ENCODE peak calls at places on chromosomes 12 and 14, in four cellular contexts. B, C, U and Z are unnamed samples.

GRCh38 chr12:125340791-125341190 is 275.6 kb downstream of the AACS start:
- DNase-seq in C (no peak), B (no peak), U (peak; percentile 49), Z (peak; percentile 59)

GRCh38 chr12:92784795-92785562 is 82.2 kb downstream of the PLEKHG7 start:
- DNase-seq in C (no peak), U (peak; percentile 87), B (peak; percentile 67), Z (no peak)

GRCh38 chr12:8559676-8560075 is 19.0 kb upstream of the CLEC4E start:
- DNase-seq in B (no peak), U (no peak), C (no peak), Z (no peak)

GRCh38 chr12:71090971-71091370 is 66.8 kb downstream of the TSPAN8 start:
- DNase-seq in B (no peak), U (no peak), C (no peak), Z (no peak)

GRCh38 chr14:106657460-106657859 is 1131.1 kb downstream of the TMEM121 start:
- DNase-seq in U (no peak), B (no peak), C (no peak), Z (no peak)

GRCh38 chr12:114136656-114137055 is 170.5 kb upstream of the RBM19 start:
- DNase-seq in U (no peak), B (no peak), C (no peak), Z (no peak)

GRCh38 chr12:79298511-79298910 is 392.3 kb downstream of the PAWR start:
- DNase-seq in U (no peak), C (no peak), B (no peak), Z (no peak)

GRCh38 chr12:122138181-122138580 is 35.8 kb downstream of the IL31 start:
- DNase-seq in U (no peak), B (no peak), C (no peak), Z (no peak)

GRCh38 chr14:36215217-36215598 is 38.7 kb upstream of the PTCSC3 start:
- DNase-seq in U (no peak), B (no peak), C (no peak), Z (no peak)

GRCh38 chr12:104091136-104091535 is 26.8 kb downstream of the HCFC2 start:
- DNase-seq in B (no peak), C (no peak), U (no peak), Z (no peak)

GRCh38 chr12:66688836-66689439 is 10.1 kb upstream of the GRIP1 start:
- DNase-seq in B (peak; percentile 35), U (peak; percentile 46), C (peak; percentile 16), Z (no peak)

GRCh38 chr14:89013098-89013504 is 188.7 kb downstream of the TTC8 start:
- DNase-seq in U (peak; percentile 50), B (peak; percentile 60), C (no peak), Z (no peak)

GRCh38 chr14:26791117-26791806 is 193.4 kb upstream of the NOVA1 start:
- DNase-seq in C (no peak), B (no peak), U (no peak), Z (no peak)

GRCh38 chr12:98416845-98417244 is 98.5 kb upstream of the TMPO start:
- DNase-seq in C (no peak), B (peak; percentile 40), U (peak; percentile 80), Z (no peak)

GRCh38 chr14:103066399-103066798 is 9.1 kb upstream of the CDC42BPB start:
- DNase-seq in U (peak; percentile 50), B (no peak), C (no peak), Z (no peak)

GRCh38 chr12:26696613-26697092 is 136.3 kb downstream of the ITPR2 start:
- DNase-seq in U (peak; percentile 75), C (no peak), B (no peak), Z (no peak)

GRCh38 chr12:128932521-128932920 is 79.2 kb downstream of the GLT1D1 start:
- DNase-seq in C (no peak), U (no peak), B (no peak), Z (no peak)

GRCh38 chr12:2339022-2339431 is 286.2 kb downstream of the CACNA1C start:
- DNase-seq in U (peak; percentile 64), C (no peak), B (no peak), Z (no peak)

GRCh38 chr14:20873370-20874177 is 17.6 kb upstream of the RNASE3 start:
- DNase-seq in C (peak; percentile 67), B (peak; percentile 33), U (peak; percentile 93), Z (peak; percentile 93)

GRCh38 chr12:50637870-50638481 is 125.9 kb upstream of the ATF1 start:
- DNase-seq in B (peak; percentile 35), C (no peak), U (peak; percentile 67), Z (no peak)

GRCh38 chr12:92539966-92540791 is 162.6 kb upstream of the PLEKHG7 start:
- DNase-seq in U (no peak), C (no peak), B (no peak), Z (no peak)

GRCh38 chr14:49858383-49858782 is 5.8 kb upstream of the NEMF start:
- DNase-seq in C (no peak), B (no peak), U (no peak), Z (no peak)

GRCh38 chr14:63922696-63923421 is 70.1 kb downstream of the SYNE2 start:
- DNase-seq in C (no peak), U (peak; percentile 92), B (peak; percentile 52), Z (no peak)

GRCh38 chr12:68180792-68181744 is 21.5 kb upstream of the IFNG start:
- DNase-seq in U (peak; percentile 47), C (no peak), B (no peak), Z (no peak)

GRCh38 chr12:116876151-116876869 is 4.9 kb downstream of the HRK start:
- DNase-seq in U (peak; percentile 62), B (no peak), C (no peak), Z (no peak)

GRCh38 chr12:54217774-54218221 is 29.0 kb upstream of the SMUG1 start:
- DNase-seq in U (peak; percentile 47), B (no peak), C (no peak), Z (no peak)

GRCh38 chr12:6039894-6040601 is 84.4 kb downstream of the VWF start:
- DNase-seq in U (peak; percentile 82), C (peak; percentile 30), B (peak; percentile 72), Z (peak; percentile 66)

GRCh38 chr12:121792607-121793500 is 634 bp downstream of the RHOF start:
- DNase-seq in U (no peak), B (no peak), C (no peak), Z (no peak)

GRCh38 chr14:61547186-61548121 is 147.9 kb upstream of the HIF1A start:
- DNase-seq in C (no peak), B (peak; percentile 62), U (peak; percentile 88), Z (no peak)

GRCh38 chr12:132269266-132269968 is 60.0 kb downstream of the GALNT9 start:
- DNase-seq in B (no peak), C (no peak), U (no peak), Z (no peak)

GRCh38 chr12:25056011-25056410 is 107.1 kb upstream of the BCAT1 start:
- DNase-seq in U (no peak), B (no peak), C (no peak), Z (no peak)

GRCh38 chr12:34392741-34393085 is 370.4 kb downstream of the ALG10 start:
- DNase-seq in U (no peak), C (no peak), B (no peak), Z (peak; percentile 36)

GRCh38 chr14:64092940-64093339 is 201.2 kb downstream of the ESR2 start:
- DNase-seq in C (no peak), B (no peak), U (no peak), Z (no peak)

GRCh38 chr14:26255213-26255612 is 342.6 kb downstream of the NOVA1 start:
- DNase-seq in U (peak; percentile 70), C (no peak), B (no peak), Z (no peak)

GRCh38 chr14:93103392-93104080 is 12.2 kb downstream of the ITPK1 start:
- DNase-seq in C (peak; percentile 59), U (no peak), B (no peak), Z (no peak)

GRCh38 chr14:103052407-103052806 is 4.9 kb downstream of the CDC42BPB start:
- DNase-seq in B (no peak), U (no peak), C (no peak), Z (no peak)

GRCh38 chr12:12909995-12910391 is 18.6 kb downstream of the GPRC5A start:
- DNase-seq in U (peak; percentile 95), B (no peak), C (no peak), Z (no peak)

GRCh38 chr14:60622920-60623263 is 26.4 kb downstream of the SIX1 start:
- DNase-seq in C (no peak), U (peak; percentile 76), B (no peak), Z (no peak)

GRCh38 chr14:105531088-105531957 is 4.9 kb downstream of the TMEM121 start:
- DNase-seq in C (no peak), B (no peak), U (no peak), Z (no peak)

GRCh38 chr14:105533811-105534498 is 7.6 kb downstream of the TMEM121 start:
- DNase-seq in B (no peak), U (no peak), C (no peak), Z (no peak)

GRCh38 chr14:105533391-105533790 is 7.0 kb downstream of the TMEM121 start:
- DNase-seq in B (no peak), U (no peak), C (no peak), Z (no peak)

GRCh38 chr14:105532111-105532623 is 5.8 kb downstream of the TMEM121 start:
- DNase-seq in C (no peak), U (no peak), B (no peak), Z (no peak)

GRCh38 chr14:105532735-105533141 is 6.4 kb downstream of the TMEM121 start:
- DNase-seq in C (no peak), U (peak; percentile 41), B (peak; percentile 72), Z (no peak)
- TF ChIP-seq CTCF in C (no peak), U (peak; percentile 49), B (peak; percentile 32), Z (peak; percentile 45)

GRCh38 chr14:100165376-100165775 is 5.9 kb upstream of the DEGS2 start:
- DNase-seq in B (no peak), U (no peak), C (no peak), Z (no peak)
- H3K27ac ChIP-seq in B (no peak overlapping the region), U (no peak overlapping the region), C (no peak overlapping the region), Z (no peak overlapping the region)

DNA sequence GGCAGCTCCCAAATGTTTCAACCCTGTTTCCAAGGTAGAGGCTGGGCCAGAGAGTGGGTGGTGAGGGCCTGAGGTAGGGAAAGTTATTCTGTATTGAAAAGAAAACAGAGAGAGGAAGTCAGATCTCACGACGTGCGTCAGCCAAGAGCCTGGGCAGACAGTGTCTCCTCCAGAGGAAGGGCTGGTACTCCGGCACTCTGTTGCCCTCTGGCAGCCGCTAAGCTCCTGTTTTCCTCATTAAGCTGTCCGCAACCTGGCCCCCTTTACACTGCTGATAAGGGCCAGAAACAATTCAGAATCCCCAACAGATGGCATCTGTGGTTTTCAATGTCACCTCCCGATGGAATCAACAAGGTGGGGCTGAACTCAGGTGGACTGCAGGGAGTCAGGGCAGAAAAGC is 26.0 kb upstream of the LTBP2 start:
- DNase-seq in U (no peak), B (no peak), C (no peak), Z (no peak)
- TF ChIP-seq CTCF in U (no peak), B (no peak), C (no peak), Z (no peak)

GRCh38 chr12:59632408-59632807 is 36.6 kb downstream of the SLC16A7 start:
- DNase-seq in U (peak; percentile 23), C (no peak), B (no peak), Z (no peak)

GRCh38 chr12:59636945-59637656 is 41.3 kb downstream of the SLC16A7 start:
- DNase-seq in B (no peak), U (no peak), C (no peak), Z (no peak)

GRCh38 chr12:59643576-59643975 is 47.7 kb downstream of the SLC16A7 start:
- DNase-seq in B (no peak), C (no peak), U (no peak), Z (no peak)

GRCh38 chr12:59634254-59634653 is 38.4 kb downstream of the SLC16A7 start:
- DNase-seq in C (no peak), U (no peak), B (no peak), Z (no peak)

GRCh38 chr12:59637657-59638150 is 41.9 kb downstream of the SLC16A7 start:
- DNase-seq in C (no peak), U (peak; percentile 19), B (no peak), Z (no peak)
- H3K27ac ChIP-seq in C (no peak overlapping the region), U (no peak overlapping the region), B (no peak overlapping the region), Z (no peak overlapping the region)